ENCODE peak calls at places on chromosomes 7 and 10, in seven cellular contexts. L, R, O, Z, B, A and F are unnamed samples.
A peak's percentile ranks its signal among the peaks of the same experiment; 100 is the strongest.

GRCh38 chr10:19652750-19653149 is 163.5 kb upstream of the PLXDC2 start:
- DNase-seq in L (no peak), R (no peak), O (no peak), Z (no peak), B (no peak), A (no peak), F (no peak)

GRCh38 chr7:21886396-21886795 is 59.3 kb downstream of the CDCA7L start:
- DNase-seq in L (no peak), R (no peak), O (no peak), Z (no peak), B (no peak), A (no peak), F (no peak)

GRCh38 chr7:157740251-157740650 is 403.4 kb downstream of the DNAJB6 start:
- DNase-seq in L (no peak), R (no peak), O (no peak), Z (peak; percentile 18), B (no peak), A (no peak), F (no peak)

GRCh38 chr7:44383566-44383965 is 58.2 kb upstream of the CAMK2B start:
- DNase-seq in L (no peak), R (no peak), O (peak; percentile 14), Z (no peak), B (no peak), A (no peak), F (no peak)

GRCh38 chr7:80053098-80053497 is 81.5 kb upstream of the GNAI1 start:
- DNase-seq in L (no peak), R (no peak), O (peak; percentile 19), Z (no peak), B (no peak), A (no peak), F (no peak)

GRCh38 chr10:112261281-112261822 is 21.8 kb upstream of the TECTB start:
- DNase-seq in L (no peak), R (no peak), O (peak; percentile 45), Z (no peak), B (no peak), A (no peak), F (no peak)

GRCh38 chr7:149854611-149855367 is 16.6 kb downstream of the ZNF862 start:
- DNase-seq in L (peak; percentile 43), R (no peak), O (peak; percentile 71), Z (no peak), B (no peak), A (peak; percentile 28), F (no peak)

GRCh38 chr10:86365346-86366032 is 1.1 kb downstream of the GRID1 start:
- DNase-seq in L (no peak), R (no peak), O (no peak), Z (peak; percentile 30), B (no peak), A (peak; percentile 12), F (no peak)

GRCh38 chr7:9958461-9958860 is 1015.2 kb upstream of the PHF14 start:
- DNase-seq in L (no peak), R (no peak), O (no peak), Z (no peak), B (no peak), A (no peak), F (no peak)

GRCh38 chr7:104130726-104131125 is 77.1 kb downstream of the ORC5 start:
- DNase-seq in L (no peak), R (no peak), O (no peak), Z (no peak), B (no peak), A (no peak), F (no peak)

GRCh38 chr7:24337180-24337579 is 53.2 kb downstream of the NPY start:
- DNase-seq in L (no peak), R (no peak), O (no peak), Z (no peak), B (no peak), A (no peak), F (no peak)